ENCODE peak calls at places on chromosome 3, in four cellular contexts. Q is adipocyte, A is BE2C, B is HCT116. Y is an unnamed sample. For H3K4me1, the result is how much of the 10 kb centered on the place peaks cover.

GRCh38 chr3:81888822-81889557 is 127.5 kb upstream of the GBE1 start:
- DNase-seq in Q (peak), A (no peak), B (no peak), Y (no peak)

GRCh38 chr3:24013843-24014242 is 68.8 kb downstream of the NR1D2 start:
- DNase-seq in Q (no peak), A (no peak), B (no peak), Y (no peak)

GRCh38 chr3:187243933-187244564 is 46.8 kb downstream of the RTP1 start:
- DNase-seq in Q (peak), A (no peak), B (no peak), Y (no peak)

GRCh38 chr3:131795382-131796085 is 239.3 kb downstream of the CPNE4 start:
- DNase-seq in Q (no peak), A (peak), B (no peak), Y (peak)

GRCh38 chr3:113947372-113948014 is at the start of gene ZDHHC23:
- DNase-seq in Q (peak), A (peak), B (peak), Y (peak)

GRCh38 chr3:47890832-47891620 is 88.1 kb downstream of the DHX30 start:
- DNase-seq in Q (no peak), A (no peak), B (no peak), Y (no peak)

GRCh38 chr3:20105513-20106280 is 65.5 kb downstream of the KAT2B start:
- DNase-seq in Q (no peak), A (no peak), B (no peak), Y (no peak)

GRCh38 chr3:134430174-134430573 is 55.6 kb downstream of the ANAPC13 start:
- DNase-seq in Q (no peak), A (no peak), B (no peak), Y (no peak)

GRCh38 chr3:44031387-44032380 is 210.0 kb upstream of the TOPAZ1 start:
- DNase-seq in Q (no peak), A (no peak), B (no peak), Y (no peak)

GRCh38 chr3:46705751-46706572 is 4.8 kb downstream of the TMIE start:
- DNase-seq in Q (peak), A (peak), B (no peak), Y (no peak)
- H3K4me1 ChIP-seq in Q (under half), A (under half), B (under half), Y (under half)

GRCh38 chr3:189712906-189713483 is 81.8 kb downstream of the TP63 start:
- DNase-seq in Q (peak), A (no peak), B (no peak), Y (no peak)
- H3K4me1 ChIP-seq in Q (under half), A (under half), B (under half), Y (under half)

DNA sequence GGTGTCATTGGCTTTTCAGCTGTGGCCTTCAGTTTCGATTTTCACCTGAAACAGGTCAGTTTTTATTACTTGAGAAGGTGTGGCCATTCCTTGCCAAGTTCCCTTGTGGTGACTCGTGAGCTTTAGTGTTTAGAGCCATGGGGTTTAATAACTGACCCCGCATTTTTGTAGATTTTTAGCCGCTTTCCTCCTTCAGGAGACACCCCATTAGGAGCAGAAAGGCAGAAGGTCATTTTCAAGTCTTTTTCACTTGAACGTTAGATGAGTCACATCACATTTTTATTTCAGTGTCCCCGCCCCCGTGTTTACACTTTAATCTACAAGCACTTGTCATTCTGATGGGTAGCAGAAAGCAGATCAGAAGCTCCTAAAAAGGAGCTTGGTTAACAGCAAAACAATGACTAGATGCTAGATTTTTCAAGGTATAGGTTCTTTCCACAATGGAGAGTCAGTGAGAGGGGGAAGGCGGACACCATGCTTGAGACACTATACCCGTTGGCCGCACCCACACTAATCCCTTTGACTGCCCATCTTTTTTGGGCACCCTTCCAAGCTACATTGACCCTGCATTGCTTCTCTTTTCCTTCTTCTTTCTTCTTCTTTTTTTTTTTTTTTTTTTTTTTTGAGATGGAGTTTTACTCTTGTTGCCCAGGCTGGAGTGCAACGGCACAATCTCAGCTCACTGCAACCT is 132.7 kb downstream of the GHSR start:
- DNase-seq in Q (peak), A (no peak), B (peak), Y (no peak)
- H3K4me1 ChIP-seq in Q (half or more), A (under half), B (under half), Y (under half)

DNA sequence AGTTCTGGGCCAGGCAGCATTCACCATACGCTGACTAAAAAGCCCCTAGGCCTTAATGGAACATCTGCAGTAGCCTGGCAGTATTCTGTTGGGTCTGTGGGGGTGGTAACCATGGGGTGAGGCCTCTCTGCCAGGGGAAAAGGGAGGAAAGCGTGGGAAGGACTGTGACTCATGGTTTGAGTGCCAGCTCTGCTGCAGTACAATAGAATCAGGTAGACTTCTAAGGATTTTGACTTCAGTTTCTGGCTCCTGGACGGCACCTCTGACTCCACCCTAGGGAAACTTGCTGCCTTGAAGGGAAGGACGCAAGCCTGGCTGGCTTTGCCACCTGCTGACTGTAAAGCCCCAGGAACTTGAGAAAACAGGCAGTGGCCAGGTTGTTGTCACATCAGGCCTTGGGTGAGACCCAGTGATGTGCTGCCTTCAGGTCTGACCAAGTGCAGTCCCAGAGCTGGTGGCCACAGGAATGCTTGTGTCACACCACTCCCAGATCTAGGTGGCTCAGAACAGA is 148.6 kb downstream of the SUCNR1 start:
- DNase-seq in Q (peak), A (no peak), B (peak), Y (no peak)
- H3K4me1 ChIP-seq in Q (under half), A (under half), B (half or more), Y (under half)

GRCh38 chr3:50275996-50276761 is 2.7 kb upstream of the LSMEM2 start:
- DNase-seq in Q (no peak), A (no peak), B (no peak), Y (no peak)

GRCh38 chr3:50276762-50277101 is 2.2 kb upstream of the LSMEM2 start:
- DNase-seq in Q (no peak), A (no peak), B (no peak), Y (no peak)

GRCh38 chr3:50278106-50278867 is 600 bp upstream of the LSMEM2 start:
- DNase-seq in Q (no peak), A (no peak), B (no peak), Y (no peak)

GRCh38 chr3:50279255-50280016 is 549 bp downstream of the LSMEM2 start:
- DNase-seq in Q (no peak), A (no peak), B (no peak), Y (no peak)

DNA sequence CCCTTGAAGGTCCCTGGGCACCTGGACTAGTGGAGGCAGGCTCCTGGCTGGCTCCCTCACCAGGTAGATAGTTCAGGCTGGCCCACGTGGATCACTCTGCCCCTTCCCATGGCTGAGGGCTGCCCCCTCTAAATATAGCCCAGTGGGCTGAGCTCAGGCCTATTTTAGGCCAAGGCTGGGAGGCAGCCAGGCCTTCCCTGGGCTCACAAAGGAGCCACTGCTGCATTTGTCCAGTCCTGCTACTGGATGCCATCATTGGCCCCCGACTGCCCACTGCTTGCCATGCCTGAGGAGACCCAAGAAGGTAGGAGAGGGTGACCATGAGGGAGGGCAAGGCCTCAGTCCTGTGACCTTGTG is at the start of gene LSMEM2:
- DNase-seq in Q (no peak), A (no peak), B (no peak), Y (no peak)
- H3K4me1 ChIP-seq in Q (under half), A (under half), B (under half), Y (under half)

DNA sequence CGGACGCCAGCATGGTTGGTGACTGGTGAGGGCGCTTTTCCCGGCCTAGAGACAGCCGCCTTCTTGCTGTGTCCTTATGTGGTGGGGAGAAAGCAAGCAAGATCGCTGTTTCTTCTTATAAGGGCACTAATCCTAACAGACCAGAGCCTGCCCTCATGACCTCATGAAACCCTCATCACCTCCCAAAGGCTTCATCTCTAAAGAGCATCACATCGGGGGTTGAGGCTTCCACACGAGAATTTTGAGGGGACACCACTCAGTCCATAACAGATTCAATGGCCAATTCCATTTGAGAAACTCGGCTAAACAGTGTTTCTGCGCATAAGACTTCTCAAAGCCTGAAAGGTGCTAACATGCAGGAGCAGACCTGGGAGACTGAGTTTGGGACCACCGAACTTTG is 54.0 kb downstream of the VGLL4 start:
- DNase-seq in Q (no peak), A (no peak), B (no peak), Y (no peak)
- H3K4me1 ChIP-seq in Q (half or more), A (under half), B (under half), Y (under half)

GRCh38 chr3:45055411-45056143 is 29.5 kb downstream of the CLEC3B start:
- DNase-seq in Q (peak), A (peak), B (no peak), Y (peak)
- H3K4me1 ChIP-seq in Q (half or more), A (under half), B (under half), Y (under half)

DNA sequence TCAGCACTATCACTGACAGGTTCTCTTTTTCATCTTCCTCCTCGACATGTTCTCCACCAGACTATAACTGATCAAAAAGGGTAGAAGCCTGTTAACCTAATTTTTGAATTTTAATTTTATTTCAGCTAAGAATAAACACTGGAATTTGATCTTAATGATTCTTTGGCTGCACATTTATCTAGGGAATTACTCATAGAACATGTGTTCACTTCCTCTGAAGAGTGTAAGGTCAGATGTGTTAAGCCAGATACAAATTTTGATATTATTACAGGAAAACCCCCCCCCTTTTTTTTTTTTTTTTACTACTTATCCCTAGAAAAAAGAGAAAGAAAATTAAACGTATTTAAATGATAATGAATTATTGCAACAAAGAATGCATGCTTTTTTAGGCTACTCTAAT is 15.0 kb downstream of the DCBLD2 start:
- DNase-seq in Q (no peak), A (no peak), B (no peak), Y (no peak)
- H3K4me1 ChIP-seq in Q (half or more), A (under half), B (half or more), Y (under half)

GRCh38 chr3:71051259-71051595 is 532.3 kb downstream of the FOXP1 start:
- DNase-seq in Q (no peak), A (no peak), B (no peak), Y (no peak)

GRCh38 chr3:71048948-71049347 is 534.6 kb downstream of the FOXP1 start:
- DNase-seq in Q (no peak), A (no peak), B (no peak), Y (peak)

GRCh38 chr3:71050133-71050520 is 533.4 kb downstream of the FOXP1 start:
- DNase-seq in Q (peak), A (no peak), B (no peak), Y (no peak)

GRCh38 chr3:71051893-71052687 is 531.4 kb downstream of the FOXP1 start:
- DNase-seq in Q (peak), A (no peak), B (no peak), Y (no peak)

DNA sequence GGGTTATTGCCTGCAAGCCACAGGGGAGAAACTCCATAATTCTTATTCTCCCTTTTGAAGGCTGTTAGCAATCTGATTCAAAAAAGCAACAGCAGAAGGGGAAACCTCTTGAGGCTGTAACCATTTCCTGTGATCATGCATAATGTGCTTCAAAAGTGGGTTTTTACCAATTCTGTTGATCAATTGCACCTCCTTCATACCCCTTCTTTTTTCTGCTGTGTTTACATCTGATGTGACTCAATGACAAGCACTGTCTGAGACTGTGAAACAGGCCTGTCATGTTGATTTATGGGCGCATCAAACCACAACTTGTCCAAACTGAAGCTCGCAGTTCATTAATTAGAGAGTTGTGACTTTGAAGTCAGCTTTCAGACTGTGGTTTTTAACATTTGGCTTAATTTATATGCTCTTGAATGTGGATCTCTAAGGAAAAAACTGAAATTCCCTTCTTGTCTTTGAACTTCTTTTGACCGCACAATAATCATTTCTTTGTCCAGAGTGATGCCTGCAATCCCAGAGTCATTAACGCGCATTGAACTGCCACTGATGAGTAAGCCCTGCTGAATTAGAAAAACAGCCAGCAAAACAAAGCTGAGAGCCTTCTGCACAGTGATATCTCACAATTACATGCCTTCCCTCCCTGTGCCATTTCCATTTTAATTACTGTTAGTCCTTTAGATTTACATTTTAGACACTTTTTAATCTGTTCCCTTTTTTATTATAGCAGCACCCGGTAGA is 532.8 kb downstream of the FOXP1 start:
- DNase-seq in Q (peak), A (no peak), B (no peak), Y (peak)
- H3K4me1 ChIP-seq in Q (under half), A (under half), B (under half), Y (half or more)

GRCh38 chr3:45994661-45995369 is 809 bp downstream of the FYCO1 start:
- DNase-seq in Q (peak), A (no peak), B (no peak), Y (peak)
- H3K4me1 ChIP-seq in Q (under half), A (under half), B (under half), Y (under half)